ENCODE peak calls at places on chromosome 17, in five cellular contexts. F is body of pancreas; Q is CD8-positive, alpha-beta T cell; N is activated CD4-positive, alpha-beta T cell treated with anti-CD3 and anti-CD28 coated beads for 48 hours; M is lung microvascular endothelial cell. V is an unnamed sample.

GRCh38 chr17:77163521-77164280 is 22.9 kb downstream of the SEC14L1 start:
- DNase-seq in F (no peak), Q (no peak), N (no peak), M (no peak), V (no peak)

GRCh38 chr17:18256776-18257175 is 1.8 kb downstream of the FLII start:
- DNase-seq in F (no peak), Q (no peak), N (no peak), M (no peak), V (no peak)

GRCh38 chr17:60421273-60422161 is 772 bp upstream of the CHCT1 start:
- DNase-seq in F (peak), Q (peak), N (peak), M (peak), V (no peak)

GRCh38 chr17:7888184-7888920 is at the start of gene CHD3:
- DNase-seq in F (peak), Q (peak), N (peak), M (peak), V (no peak)

GRCh38 chr17:37429442-37429841 is 22.8 kb downstream of the TADA2A start:
- DNase-seq in F (no peak), Q (no peak), N (no peak), M (no peak), V (no peak)

GRCh38 chr17:65054602-65055001 is 1.9 kb downstream of the GNA13 start:
- DNase-seq in F (no peak), Q (no peak), N (no peak), M (peak), V (no peak)

GRCh38 chr17:48181653-48182052 is 74.1 kb downstream of the SNX11 start:
- DNase-seq in F (no peak), Q (no peak), N (no peak), M (peak), V (no peak)

GRCh38 chr17:40696651-40697072 is 6.9 kb downstream of the KRT24 start:
- DNase-seq in F (no peak), Q (no peak), N (no peak), M (no peak), V (no peak)

GRCh38 chr17:40323731-40324650 is 15.0 kb downstream of the RARA start:
- DNase-seq in F (no peak), Q (peak), N (peak), M (peak), V (no peak)

GRCh38 chr17:412211-413015 is 59.8 kb upstream of the RPH3AL start:
- DNase-seq in F (peak), Q (peak), N (peak), M (peak), V (no peak)

GRCh38 chr17:81252336-81253329 is 13.5 kb downstream of the NDUFAF8 start:
- DNase-seq in F (no peak), Q (no peak), N (no peak), M (no peak), V (no peak)

GRCh38 chr17:48563385-48563838 is 14.7 kb downstream of the HOXB4 start:
- DNase-seq in F (no peak), Q (no peak), N (no peak), M (no peak), V (no peak)

GRCh38 chr17:18237461-18237860 is 12.0 kb downstream of the LLGL1 start:
- DNase-seq in F (no peak), Q (no peak), N (no peak), M (no peak), V (no peak)

GRCh38 chr17:35191001-35191695 is 3.0 kb downstream of the SLC35G3 start:
- DNase-seq in F (no peak), Q (no peak), N (no peak), M (peak), V (no peak)

GRCh38 chr17:26792486-26792885 is 501.4 kb upstream of the WSB1 start:
- DNase-seq in F (no peak), Q (no peak), N (no peak), M (no peak), V (peak)

GRCh38 chr17:20226814-20227482 is 217.8 kb downstream of the SPECC1 start:
- DNase-seq in F (peak), Q (peak), N (peak), M (peak), V (no peak)

GRCh38 chr17:78330570-78331224 is 29.2 kb downstream of the SOCS3 start:
- DNase-seq in F (no peak), Q (no peak), N (no peak), M (no peak), V (no peak)

GRCh38 chr17:3474212-3474611 is 1.6 kb upstream of the ASPA start:
- DNase-seq in F (no peak), Q (no peak), N (no peak), M (no peak), V (no peak)